ENCODE peak calls at places on chromosomes 2 and 18, in five cellular contexts. F is tibial artery, J is upper lobe of right lung, U is left ventricle myocardium inferior, D is neural progenitor cell. C is an unnamed sample.

GRCh38 chr2:69916151-69916550 is 1.2 kb downstream of the MXD1 start:
- DNase-seq in F (no peak), J (no peak), U (no peak), D (no peak), C (no peak)

GRCh38 chr2:102114290-102114721 is 28.2 kb upstream of the IL1R1 start:
- DNase-seq in F (no peak), J (no peak), U (no peak), D (no peak), C (no peak)

GRCh38 chr2:216222650-216223352 is 113.7 kb downstream of the XRCC5 start:
- DNase-seq in F (no peak), J (no peak), U (no peak), D (peak; percentile 16), C (no peak)

GRCh38 chr2:133418671-133419070 is 149.6 kb downstream of the NCKAP5 start:
- DNase-seq in F (no peak), J (no peak), U (no peak), D (no peak), C (no peak)

GRCh38 chr2:238502088-238502810 is 75.5 kb downstream of the ASB1 start:
- DNase-seq in F (no peak), J (peak; percentile 16), U (no peak), D (no peak), C (no peak)

GRCh38 chr2:216862628-216863027 is 2.8 kb upstream of the TNP1 start:
- DNase-seq in F (no peak), J (no peak), U (no peak), D (no peak), C (no peak)

GRCh38 chr2:42706836-42707235 is 57.1 kb downstream of the OXER1 start:
- DNase-seq in F (no peak), J (no peak), U (no peak), D (peak; percentile 35), C (no peak)

GRCh38 chr2:191006997-191007604 is 6.9 kb downstream of the STAT1 start:
- DNase-seq in F (no peak), J (no peak), U (no peak), D (no peak), C (no peak)

GRCh38 chr18:8962192-8962772 is 140.2 kb upstream of the NDUFV2 start:
- DNase-seq in F (no peak), J (no peak), U (no peak), D (no peak), C (no peak)

GRCh38 chr2:68994864-68995263 is 18.1 kb upstream of the ANTXR1 start:
- DNase-seq in F (peak; percentile 63), J (no peak), U (peak; percentile 63), D (no peak), C (peak; percentile 13)

GRCh38 chr18:65906621-65907034 is 155.8 kb downstream of the CDH7 start:
- DNase-seq in F (no peak), J (no peak), U (no peak), D (peak; percentile 4), C (no peak)

GRCh38 chr2:37786153-37786809 is 114.8 kb upstream of the CDC42EP3 start:
- DNase-seq in F (no peak), J (no peak), U (no peak), D (no peak), C (no peak)

GRCh38 chr2:232420073-232420454 is 13.4 kb downstream of the ALPG start:
- DNase-seq in F (no peak), J (peak; percentile 59), U (no peak), D (no peak), C (no peak)
- H3K4me3 ChIP-seq in F (no peak overlapping the region), J (peak overlapping the region; percentile 35), U (peak overlapping the region; percentile 46), D (peak overlapping the region; percentile 52), C (no peak overlapping the region)

DNA sequence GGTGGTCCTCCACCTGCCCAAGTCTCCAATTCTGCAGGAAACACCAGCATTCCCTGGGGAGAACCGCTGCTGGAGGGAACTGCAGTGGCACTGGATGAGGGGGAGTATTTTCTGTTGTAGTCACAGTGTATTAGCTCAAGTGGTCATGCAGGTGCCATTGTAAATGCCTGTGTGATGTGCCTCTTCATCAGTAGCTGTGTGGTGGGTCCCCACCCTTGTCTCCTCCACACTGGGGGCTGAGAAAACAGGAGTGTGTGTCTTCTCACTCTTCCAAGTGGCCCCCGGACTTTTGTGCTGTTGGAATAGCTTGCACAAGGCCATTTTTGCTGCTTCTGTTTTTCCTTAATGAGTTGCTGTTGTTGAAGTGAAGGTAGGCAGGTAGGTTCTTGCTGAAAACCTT is 8.7 kb downstream of the NCK2 start:
- DNase-seq in F (no peak), J (no peak), U (no peak), D (no peak), C (no peak)
- H3K4me1 ChIP-seq in F (peaks cover 41% of the 10 kb centered on the region), J (peaks cover 36% of the 10 kb centered on the region), U (peaks cover 82% of the 10 kb centered on the region), D (no peaks in the 10 kb centered on the region), C (peaks cover 70% of the 10 kb centered on the region)

GRCh38 chr2:237156857-237157550 is 71.3 kb downstream of the COPS8 start:
- DNase-seq in F (no peak), J (no peak), U (no peak), D (no peak), C (no peak)
- H3K4me3 ChIP-seq in F (peak overlapping the region; percentile 33), J (no peak overlapping the region), U (no peak overlapping the region), D (no peak overlapping the region), C (no peak overlapping the region)

GRCh38 chr2:207254526-207255464 is 89.0 kb upstream of the KLF7 start:
- DNase-seq in F (no peak), J (no peak), U (no peak), D (no peak), C (no peak)
- H3K4me1 ChIP-seq in F (peaks cover 50% of the 10 kb centered on the region), J (peaks cover 22% of the 10 kb centered on the region), U (peaks cover 39% of the 10 kb centered on the region), D (peaks cover 38% of the 10 kb centered on the region), C (peaks cover 16% of the 10 kb centered on the region)

DNA sequence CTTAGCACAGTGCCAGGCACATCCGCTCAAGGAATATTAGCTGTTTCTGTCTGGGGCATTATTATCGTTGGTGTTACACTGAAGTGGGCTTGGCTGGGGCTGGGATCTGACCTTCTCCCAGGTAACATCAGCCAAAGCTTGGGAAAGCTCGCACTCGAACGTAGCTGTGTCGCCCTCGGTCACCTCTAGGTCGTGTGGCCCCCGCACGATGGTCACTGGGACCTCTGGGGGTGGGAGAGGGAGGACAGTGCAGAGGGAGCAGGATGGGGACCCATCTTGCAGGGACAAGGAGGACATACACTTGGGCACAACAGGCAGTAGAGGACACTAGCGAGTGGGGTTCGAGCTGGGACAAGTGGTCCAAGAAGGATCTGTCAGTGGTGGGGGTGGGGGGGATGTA is 9.6 kb downstream of the TMEM198 start:
- DNase-seq in F (no peak), J (no peak), U (no peak), D (no peak), C (no peak)
- H3K4me3 ChIP-seq in F (no peak overlapping the region), J (no peak overlapping the region), U (no peak overlapping the region), D (no peak overlapping the region), C (no peak overlapping the region)